ENCODE peak calls at places on chromosome 6, in seven cellular contexts. M is small intestine, A is keratinocyte, H is adipocyte, F is heart left ventricle, R is ovary, J is uterus. P is an unnamed sample.
A peak's percentile ranks its signal among the peaks of the same experiment; 100 is the strongest.

GRCh38 chr6:116685437-116685993 is 4.5 kb downstream of the KPNA5 start:
- DNase-seq in M (no peak), A (no peak), H (no peak), F (no peak), R (no peak), J (no peak), P (no peak)

GRCh38 chr6:3229566-3230274 is 2.3 kb upstream of the TUBB2B start:
- DNase-seq in M (no peak), A (no peak), H (peak; percentile 36), F (no peak), R (no peak), J (no peak), P (peak; percentile 56)

GRCh38 chr6:14997507-14997906 is 248.4 kb upstream of the JARID2 start:
- DNase-seq in M (no peak), A (no peak), H (no peak), F (no peak), R (no peak), J (no peak), P (no peak)

GRCh38 chr6:126302191-126302590 is 37.7 kb upstream of the CENPW start:
- DNase-seq in M (no peak), A (no peak), H (no peak), F (no peak), R (no peak), J (no peak), P (no peak)

GRCh38 chr6:75481394-75481793 is 12.2 kb downstream of the FILIP1 start:
- DNase-seq in M (no peak), A (no peak), H (no peak), F (no peak), R (no peak), J (no peak), P (no peak)

GRCh38 chr6:32369678-32370077 is 2.0 kb downstream of the TSBP1 start:
- DNase-seq in M (no peak), A (peak; percentile 26), H (peak; percentile 22), F (no peak), R (no peak), J (no peak), P (no peak)

GRCh38 chr6:2854394-2854982 is 12.8 kb upstream of the SERPINB1 start:
- DNase-seq in M (no peak), A (no peak), H (no peak), F (peak; percentile 50), R (no peak), J (no peak), P (no peak)

GRCh38 chr6:73803562-73804221 is 107.7 kb downstream of the CD109 start:
- DNase-seq in M (peak; percentile 13), A (no peak), H (peak; percentile 95), F (no peak), R (no peak), J (no peak), P (no peak)

GRCh38 chr6:159249150-159249549 is 80.0 kb downstream of the FNDC1 start:
- DNase-seq in M (no peak), A (no peak), H (peak; percentile 61), F (no peak), R (no peak), J (no peak), P (no peak)

GRCh38 chr6:158322724-158323560 is 10.7 kb downstream of the TULP4 start:
- DNase-seq in M (peak; percentile 79), A (peak; percentile 70), H (no peak), F (no peak), R (no peak), J (no peak), P (no peak)

GRCh38 chr6:3228791-3229565 is 1.5 kb upstream of the TUBB2B start:
- DNase-seq in M (no peak), A (no peak), H (peak; percentile 34), F (no peak), R (no peak), J (no peak), P (no peak)

GRCh38 chr6:158755636-158756035 is 63.5 kb downstream of the EZR start:
- DNase-seq in M (no peak), A (no peak), H (no peak), F (no peak), R (no peak), J (no peak), P (no peak)

GRCh38 chr6:108163267-108163643 is 2.6 kb upstream of the NR2E1 start:
- DNase-seq in M (no peak), A (peak; percentile 52), H (no peak), F (no peak), R (no peak), J (no peak), P (no peak)

GRCh38 chr6:13886949-13887348 is 37.8 kb upstream of the RNF182 start:
- DNase-seq in M (no peak), A (no peak), H (no peak), F (no peak), R (no peak), J (no peak), P (no peak)

GRCh38 chr6:16551466-16551865 is 209.8 kb downstream of the ATXN1 start:
- DNase-seq in M (no peak), A (no peak), H (no peak), F (no peak), R (no peak), J (no peak), P (no peak)

GRCh38 chr6:27275025-27275956 is 27.8 kb downstream of the PRSS16 start:
- DNase-seq in M (no peak), A (no peak), H (peak; percentile 16), F (no peak), R (no peak), J (no peak), P (no peak)

GRCh38 chr6:56843476-56844349 is 111.2 kb upstream of the BEND6 start:
- DNase-seq in M (peak; percentile 8), A (no peak), H (peak; percentile 92), F (peak; percentile 85), R (peak; percentile 68), J (peak; percentile 67), P (peak; percentile 70)

GRCh38 chr6:75546401-75546800 is 52.8 kb upstream of the FILIP1 start:
- DNase-seq in M (no peak), A (no peak), H (peak; percentile 79), F (no peak), R (no peak), J (no peak), P (no peak)

GRCh38 chr6:21312118-21312517 is 281.4 kb upstream of the SOX4 start:
- DNase-seq in M (no peak), A (no peak), H (no peak), F (no peak), R (no peak), J (no peak), P (no peak)

GRCh38 chr6:70221025-70221714 is 81.7 kb downstream of the COL9A1 start:
- DNase-seq in M (peak; percentile 27), A (no peak), H (peak; percentile 73), F (no peak), R (no peak), J (no peak), P (peak; percentile 23)

GRCh38 chr6:22145823-22146379 is 150.9 kb downstream of the PRL start:
- DNase-seq in M (no peak), A (no peak), H (peak; percentile 52), F (peak; percentile 25), R (no peak), J (peak; percentile 35), P (peak; percentile 21)

GRCh38 chr6:93420163-93420806 is 926 bp upstream of the EPHA7 start:
- DNase-seq in M (no peak), A (no peak), H (no peak), F (no peak), R (no peak), J (no peak), P (no peak)

GRCh38 chr6:108895591-108895990 is 47.4 kb downstream of the ARMC2 start:
- DNase-seq in M (no peak), A (no peak), H (peak; percentile 63), F (no peak), R (no peak), J (no peak), P (no peak)

GRCh38 chr6:44254957-44255808 is 2.1 kb downstream of the SLC35B2 start:
- DNase-seq in M (no peak), A (no peak), H (no peak), F (no peak), R (peak; percentile 28), J (no peak), P (no peak)
- H3K4me3 ChIP-seq in M (no peak overlapping the region), A (peak overlapping the region; percentile 81), H (no peak overlapping the region), F (no peak overlapping the region), R (no peak overlapping the region), J (no peak overlapping the region), P (no peak overlapping the region)

DNA sequence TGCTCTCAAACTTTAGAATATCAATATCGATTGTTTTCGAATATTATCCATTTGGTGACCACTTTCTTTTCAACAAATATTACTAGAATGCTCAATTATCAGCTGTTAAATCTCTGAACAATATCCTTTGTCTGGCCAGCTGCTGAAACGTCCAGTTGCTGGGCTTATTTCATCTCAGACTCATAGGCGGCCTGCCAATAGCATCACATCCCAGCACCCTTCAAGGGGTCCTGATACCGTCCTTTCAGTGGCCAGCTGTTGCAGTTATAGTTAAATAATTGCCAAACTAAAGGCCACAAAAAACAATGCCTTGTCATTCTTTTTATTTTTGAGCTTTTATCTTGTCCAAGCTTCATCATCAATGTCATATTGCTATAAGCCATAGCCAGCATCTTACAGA is 1006.8 kb upstream of the MANEA start:
- DNase-seq in M (no peak), A (no peak), H (no peak), F (no peak), R (no peak), J (no peak), P (no peak)
- H3K36me3 ChIP-seq in M (no peaks in the 10 kb centered on the region), A (no peaks in the 10 kb centered on the region), H (no peaks in the 10 kb centered on the region), F (no peaks in the 10 kb centered on the region), R (no peaks in the 10 kb centered on the region), J (no peaks in the 10 kb centered on the region), P (no peaks in the 10 kb centered on the region)

GRCh38 chr6:110882824-110883554 is 8.4 kb downstream of the AMD1 start:
- DNase-seq in M (no peak), A (no peak), H (no peak), F (no peak), R (no peak), J (no peak), P (no peak)

GRCh38 chr6:110878751-110879539 is 4.4 kb downstream of the AMD1 start:
- DNase-seq in M (peak; percentile 29), A (no peak), H (peak; percentile 60), F (no peak), R (no peak), J (no peak), P (no peak)

GRCh38 chr6:110881929-110882629 is 7.5 kb downstream of the AMD1 start:
- DNase-seq in M (no peak), A (no peak), H (peak; percentile 61), F (no peak), R (no peak), J (no peak), P (no peak)

GRCh38 chr6:110877569-110877968 is 3.0 kb downstream of the AMD1 start:
- DNase-seq in M (no peak), A (no peak), H (no peak), F (no peak), R (no peak), J (no peak), P (no peak)

DNA sequence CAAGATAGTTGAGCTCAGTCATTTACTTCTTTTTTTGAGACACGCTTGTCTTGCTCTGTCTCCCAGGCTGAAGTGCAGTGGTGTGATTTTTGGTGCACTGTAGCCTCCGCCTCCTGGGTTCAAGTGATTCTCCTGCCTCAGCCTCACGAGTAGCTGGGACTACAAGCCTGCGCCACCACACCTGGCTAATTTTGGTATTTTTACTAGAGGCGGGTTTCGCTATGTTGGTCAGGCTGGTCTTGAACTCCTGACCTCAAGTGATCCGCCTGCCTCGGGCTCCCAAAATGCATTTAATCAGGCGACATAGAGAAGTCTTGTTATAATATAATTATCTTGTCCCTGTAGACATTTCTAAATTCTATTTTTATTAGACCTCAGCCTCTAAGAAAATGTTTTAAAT is 6.1 kb downstream of the AMD1 start:
- DNase-seq in M (no peak), A (no peak), H (no peak), F (no peak), R (no peak), J (no peak), P (no peak)
- H3K4me1 ChIP-seq in M (peaks cover 3% of the 10 kb centered on the region), A (peaks cover 31% of the 10 kb centered on the region), H (peaks cover 57% of the 10 kb centered on the region), F (peaks cover 2% of the 10 kb centered on the region), R (peaks cover 17% of the 10 kb centered on the region), J (peaks cover 6% of the 10 kb centered on the region), P (peaks cover 70% of the 10 kb centered on the region)

GRCh38 chr6:37558646-37559045 is 59.0 kb upstream of the CCDC167 start:
- DNase-seq in M (no peak), A (no peak), H (no peak), F (no peak), R (no peak), J (no peak), P (no peak)
- H3K4me3 ChIP-seq in M (no peak overlapping the region), A (no peak overlapping the region), H (no peak overlapping the region), F (no peak overlapping the region), R (no peak overlapping the region), J (no peak overlapping the region), P (no peak overlapping the region)

P was measured in mucosa of descending colon.